ENCODE peak calls at places on chromosome 22, in five cellular contexts. Z, U, T, J and Q are unnamed samples.

GRCh38 chr22:30876925-30877553 is 91.5 kb downstream of the MORC2 start:
- DNase-seq in T (peak), U (peak), J (no peak), Z (peak), Q (no peak)

GRCh38 chr22:32994921-32995320 is 63.3 kb downstream of the SYN3 start:
- DNase-seq in U (no peak), T (no peak), Z (no peak), J (peak), Q (no peak)

GRCh38 chr22:43670545-43670944 is 141.6 kb downstream of the EFCAB6 start:
- DNase-seq in J (no peak), U (no peak), T (no peak), Z (no peak), Q (no peak)

GRCh38 chr22:40224702-40225101 is 47.0 kb downstream of the TNRC6B start:
- DNase-seq in T (no peak), J (no peak), Z (no peak), U (peak), Q (no peak)

GRCh38 chr22:23763579-23764331 is 965 bp downstream of the C22orf15 start:
- DNase-seq in Z (no peak), T (no peak), U (no peak), J (peak), Q (no peak)

GRCh38 chr22:43901976-43902643 is 10.3 kb upstream of the PNPLA5 start:
- DNase-seq in T (no peak), U (peak), J (no peak), Z (no peak), Q (no peak)

GRCh38 chr22:44486538-44486937 is 11.5 kb downstream of the RTL6 start:
- DNase-seq in J (no peak), U (peak), Z (peak), T (no peak), Q (no peak)

GRCh38 chr22:38271927-38272372 is 860 bp downstream of the TMEM184B start:
- DNase-seq in T (no peak), Z (no peak), J (peak), U (no peak), Q (peak)

GRCh38 chr22:36702832-36703210 is 731 bp downstream of the CACNG2 start:
- DNase-seq in Z (no peak), J (no peak), T (no peak), U (no peak), Q (no peak)

GRCh38 chr22:26064048-26064447 is 105.2 kb upstream of the SEZ6L start:
- DNase-seq in J (no peak), Z (no peak), U (no peak), T (no peak), Q (no peak)

GRCh38 chr22:47835726-47836125 is 1073.3 kb downstream of the TBC1D22A start:
- DNase-seq in U (peak), T (no peak), J (no peak), Z (no peak), Q (no peak)

GRCh38 chr22:38314140-38314991 is 2.9 kb downstream of the CSNK1E start:
- DNase-seq in U (peak), T (no peak), J (peak), Z (no peak), Q (no peak)

GRCh38 chr22:28923826-28924732 is 40.7 kb downstream of the ZNRF3 start:
- DNase-seq in T (peak), J (no peak), U (no peak), Z (no peak), Q (peak)

DNA sequence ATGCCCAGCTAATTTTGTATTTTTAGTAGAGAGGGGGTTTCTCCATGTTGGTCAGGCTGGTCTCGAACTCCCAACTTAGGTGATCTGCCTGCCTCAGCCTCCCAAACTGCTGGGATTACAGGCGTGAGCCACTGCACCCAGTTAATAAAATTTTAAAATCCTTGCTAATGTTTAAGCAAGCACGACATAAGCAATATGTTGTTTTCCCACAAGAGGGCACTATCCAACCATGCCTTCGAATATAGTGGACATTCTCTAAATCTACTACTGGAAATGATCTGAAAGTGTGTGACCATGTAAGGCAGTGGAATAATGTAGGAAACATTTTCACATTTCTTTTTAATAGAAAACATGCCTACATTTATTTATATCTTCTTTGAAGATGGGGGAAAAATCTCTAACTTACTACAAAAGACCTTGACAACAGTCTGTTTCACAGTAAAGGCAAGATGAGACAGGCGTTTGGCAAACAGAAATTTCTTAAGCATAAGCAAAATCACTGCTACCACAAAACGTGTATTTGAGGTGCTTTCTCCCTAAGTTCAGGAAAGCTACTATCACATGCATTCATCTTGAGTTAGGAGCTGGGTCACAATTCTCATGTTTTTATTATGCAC is 38.2 kb downstream of the PITPNB start:
- DNase-seq in U (peak), J (peak), T (no peak), Z (peak), Q (peak)
- H3K27ac ChIP-seq in U (peak), J (no peak), T (peak), Z (peak), Q (no peak)

GRCh38 chr22:21860640-21861039 is 6.8 kb downstream of the MAPK1 start:
- DNase-seq in J (no peak), T (no peak), U (no peak), Z (no peak), Q (no peak)

GRCh38 chr22:21861290-21861848 is 6.1 kb downstream of the MAPK1 start:
- DNase-seq in T (no peak), U (no peak), Z (no peak), J (no peak), Q (no peak)

GRCh38 chr22:21865041-21865440 is 2.4 kb downstream of the MAPK1 start:
- DNase-seq in J (no peak), Z (peak), U (peak), T (no peak), Q (peak)

GRCh38 chr22:21861856-21862255 is 5.6 kb downstream of the MAPK1 start:
- DNase-seq in T (no peak), U (no peak), Z (no peak), J (no peak), Q (no peak)

DNA sequence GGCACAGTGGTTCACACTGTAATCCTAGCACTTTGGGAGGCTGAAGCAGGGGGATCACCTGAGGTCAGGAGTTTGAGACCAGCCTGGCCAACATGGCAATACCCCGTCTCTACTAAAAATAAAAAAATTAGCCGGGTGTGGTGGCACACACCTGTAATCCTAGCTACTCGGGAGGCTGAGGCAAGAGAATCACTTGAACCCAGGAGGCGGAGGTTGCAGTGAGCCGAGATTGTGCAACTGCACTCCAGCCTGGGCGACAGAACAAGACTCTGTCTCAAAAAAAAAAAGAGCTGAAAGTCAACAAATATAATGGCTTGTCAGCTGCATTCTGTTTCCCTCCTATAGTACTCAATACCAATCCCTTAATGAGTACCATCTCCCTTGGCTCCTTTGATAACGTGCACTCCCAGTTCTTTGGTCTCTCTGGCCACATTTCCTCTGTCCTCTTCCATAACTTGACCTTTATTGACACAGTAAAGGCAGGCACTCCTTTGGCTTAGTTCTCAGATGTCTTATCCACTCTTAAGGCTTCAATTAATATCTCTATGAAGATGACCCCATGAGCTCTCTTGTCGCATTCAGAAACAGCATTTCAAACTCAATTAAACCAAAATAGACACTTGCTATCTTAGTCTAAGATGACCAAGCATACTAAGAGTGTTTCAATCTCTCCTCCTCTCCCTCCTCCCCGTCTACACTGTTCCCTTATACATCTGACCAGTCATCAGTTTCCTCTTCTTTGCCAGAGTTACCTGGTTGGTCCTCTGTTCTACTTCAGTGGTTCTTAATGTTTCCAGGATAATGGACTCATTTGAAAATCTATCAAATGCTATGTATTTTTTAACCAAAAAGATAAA is 4.8 kb downstream of the MAPK1 start:
- DNase-seq in T (no peak), J (no peak), U (no peak), Z (no peak), Q (no peak)
- H3K27ac ChIP-seq in T (no peak), J (no peak), U (no peak), Z (no peak), Q (no peak)

GRCh38 chr22:27827586-27828213 is 26.1 kb upstream of the MN1 start:
- DNase-seq in U (no peak), T (no peak), Z (no peak), J (no peak), Q (no peak)
- H3K27ac ChIP-seq in U (no peak), T (no peak), Z (peak), J (no peak), Q (no peak)

GRCh38 chr22:22717723-22718122 is 73.3 kb downstream of the GGTLC2 start:
- DNase-seq in J (no peak), U (no peak), Z (no peak), T (no peak), Q (no peak)

GRCh38 chr22:22716136-22716535 is 71.7 kb downstream of the GGTLC2 start:
- DNase-seq in Z (no peak), T (no peak), U (no peak), J (no peak), Q (no peak)

GRCh38 chr22:22721681-22722309 is 77.4 kb downstream of the GGTLC2 start:
- DNase-seq in U (peak), J (no peak), Z (no peak), T (no peak), Q (no peak)

GRCh38 chr22:22720201-22720723 is 75.8 kb downstream of the GGTLC2 start:
- DNase-seq in J (peak), U (peak), Z (no peak), T (no peak), Q (no peak)

DNA sequence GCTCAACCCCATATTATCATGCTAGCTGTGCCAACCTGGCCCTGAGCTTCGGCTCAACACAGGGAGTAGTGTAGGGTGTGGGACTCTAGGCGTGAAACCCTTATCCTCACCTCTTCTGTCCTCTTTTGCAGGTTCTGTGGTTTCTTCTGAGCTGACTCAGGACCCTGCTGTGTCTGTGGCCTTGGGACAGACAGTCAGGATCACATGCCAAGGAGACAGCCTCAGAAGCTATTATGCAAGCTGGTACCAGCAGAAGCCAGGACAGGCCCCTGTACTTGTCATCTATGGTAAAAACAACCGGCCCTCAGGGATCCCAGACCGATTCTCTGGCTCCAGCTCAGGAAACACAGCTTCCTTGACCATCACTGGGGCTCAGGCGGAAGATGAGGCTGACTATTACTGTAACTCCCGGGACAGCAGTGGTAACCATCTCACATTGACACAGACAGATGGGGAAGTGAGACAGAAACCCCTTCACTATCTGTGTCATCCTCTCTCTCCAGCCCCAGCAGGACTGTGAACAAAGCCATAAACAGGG is 76.4 kb downstream of the GGTLC2 start:
- DNase-seq in U (no peak), T (no peak), Z (no peak), J (no peak), Q (no peak)
- H3K27ac ChIP-seq in U (no peak), T (no peak), Z (no peak), J (no peak), Q (no peak)

DNA sequence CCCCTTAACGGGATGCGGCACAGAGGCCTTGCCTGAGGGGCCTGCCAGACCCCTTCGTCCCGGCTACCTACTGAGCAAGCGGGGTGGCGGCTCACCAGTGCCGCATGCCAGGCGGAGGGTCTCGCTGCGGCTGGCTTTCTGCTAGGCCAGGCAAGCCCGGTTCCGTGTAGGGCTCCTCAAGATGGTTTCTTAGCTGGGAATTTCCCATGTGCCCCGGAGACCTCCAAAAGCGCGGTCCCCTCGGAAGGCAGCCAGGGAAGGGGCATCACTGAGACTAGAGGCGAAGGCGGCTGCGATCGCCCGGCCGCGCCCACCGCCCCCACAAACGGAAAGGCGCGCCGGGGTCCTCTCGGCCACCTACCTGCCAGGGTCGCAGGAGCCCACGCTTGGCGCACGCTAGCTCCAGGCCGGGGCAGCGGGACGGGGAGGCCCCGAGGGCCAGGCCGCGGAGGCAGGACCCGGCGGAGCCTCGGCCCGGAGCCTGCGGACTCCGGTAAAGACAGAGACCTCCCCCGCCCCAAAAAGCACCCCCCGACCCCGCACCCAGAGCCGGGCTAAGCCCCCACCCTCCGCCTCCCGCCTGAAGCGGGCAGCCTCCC is 23.8 kb downstream of the MICAL3 start:
- DNase-seq in U (no peak), J (peak), T (no peak), Z (no peak), Q (no peak)
- H3K27ac ChIP-seq in U (peak), J (peak), T (peak), Z (no peak), Q (peak)

GRCh38 chr22:35611891-35612576 is 5.1 kb downstream of the MB start:
- DNase-seq in Z (no peak), J (no peak), T (no peak), U (no peak), Q (no peak)
- H3K27ac ChIP-seq in Z (peak), J (no peak), T (no peak), U (no peak), Q (peak)

GRCh38 chr22:49955581-49956417 is 4.8 kb upstream of the PIM3 start:
- DNase-seq in Z (no peak), U (no peak), J (no peak), T (peak), Q (no peak)
- H3K27ac ChIP-seq in Z (no peak), U (no peak), J (no peak), T (no peak), Q (peak)

GRCh38 chr22:41810022-41810421 is 9.5 kb downstream of the CCDC134 start:
- DNase-seq in U (no peak), Z (no peak), T (no peak), J (no peak), Q (no peak)
- H3K27ac ChIP-seq in U (no peak), Z (no peak), T (no peak), J (no peak), Q (no peak)